ENCODE peak calls at places on chromosomes 5 and 9, in nine cellular contexts. One of them, this sample, is unnamed.

GRCh38 chr9:127033784-127034183 is 88.7 kb downstream of the ANGPTL2 start:
- DNase-seq in aorta: no peak
- DNase-seq in A549: no peak
- DNase-seq in activated gamma-delta T cell treated with Interleukin-2 at 50 U/mL for 16 hours: no peak
- DNase-seq in Ammon's horn: no peak
- DNase-seq in SW480: no peak
- DNase-seq in fibroblast of the conjunctiva: no peak
- DNase-seq in activated T-helper 1 cell treated with anti-CD3 and anti-CD28 coated beads, Interleukin-2, amount 50 U/mL, for 16 hours: no peak
- DNase-seq in T-helper 9 cell: no peak
- DNase-seq in this sample: no peak

GRCh38 chr5:136382071-136382470 is 16.7 kb upstream of the TRPC7 start:
- DNase-seq in aorta: no peak
- DNase-seq in A549: no peak
- DNase-seq in activated gamma-delta T cell treated with Interleukin-2 at 50 U/mL for 16 hours: no peak
- DNase-seq in Ammon's horn: no peak
- DNase-seq in SW480: no peak
- DNase-seq in fibroblast of the conjunctiva: no peak
- DNase-seq in activated T-helper 1 cell treated with anti-CD3 and anti-CD28 coated beads, Interleukin-2, amount 50 U/mL, for 16 hours: no peak
- DNase-seq in T-helper 9 cell: no peak
- DNase-seq in this sample: no peak

GRCh38 chr9:4638968-4639367 is 23.1 kb upstream of the PLPP6 start:
- DNase-seq in aorta: no peak
- DNase-seq in A549: no peak
- DNase-seq in activated gamma-delta T cell treated with Interleukin-2 at 50 U/mL for 16 hours: no peak
- DNase-seq in Ammon's horn: no peak
- DNase-seq in SW480: no peak
- DNase-seq in fibroblast of the conjunctiva: no peak
- DNase-seq in activated T-helper 1 cell treated with anti-CD3 and anti-CD28 coated beads, Interleukin-2, amount 50 U/mL, for 16 hours: no peak
- DNase-seq in T-helper 9 cell: no peak
- DNase-seq in this sample: no peak

GRCh38 chr9:95486318-95486717 is 30.5 kb downstream of the PTCH1 start:
- DNase-seq in aorta: no peak
- DNase-seq in A549: no peak
- DNase-seq in activated gamma-delta T cell treated with Interleukin-2 at 50 U/mL for 16 hours: no peak
- DNase-seq in Ammon's horn: no peak
- DNase-seq in SW480: no peak
- DNase-seq in fibroblast of the conjunctiva: no peak
- DNase-seq in activated T-helper 1 cell treated with anti-CD3 and anti-CD28 coated beads, Interleukin-2, amount 50 U/mL, for 16 hours: no peak
- DNase-seq in T-helper 9 cell: no peak
- DNase-seq in this sample: no peak

GRCh38 chr5:126866837-126867236 is 89.9 kb downstream of the LMNB1 start:
- DNase-seq in aorta: no peak
- DNase-seq in A549: no peak
- DNase-seq in activated gamma-delta T cell treated with Interleukin-2 at 50 U/mL for 16 hours: no peak
- DNase-seq in Ammon's horn: peak; percentile 54
- DNase-seq in SW480: no peak
- DNase-seq in fibroblast of the conjunctiva: no peak
- DNase-seq in activated T-helper 1 cell treated with anti-CD3 and anti-CD28 coated beads, Interleukin-2, amount 50 U/mL, for 16 hours: no peak
- DNase-seq in T-helper 9 cell: no peak
- DNase-seq in this sample: no peak

GRCh38 chr5:114055318-114055788 is 306.5 kb upstream of the KCNN2 start:
- DNase-seq in aorta: no peak
- DNase-seq in A549: no peak
- DNase-seq in activated gamma-delta T cell treated with Interleukin-2 at 50 U/mL for 16 hours: no peak
- DNase-seq in Ammon's horn: peak; percentile 60
- DNase-seq in SW480: no peak
- DNase-seq in fibroblast of the conjunctiva: no peak
- DNase-seq in activated T-helper 1 cell treated with anti-CD3 and anti-CD28 coated beads, Interleukin-2, amount 50 U/mL, for 16 hours: no peak
- DNase-seq in T-helper 9 cell: no peak
- DNase-seq in this sample: peak; percentile 18

GRCh38 chr5:1510631-1511030 is 13.1 kb downstream of the LPCAT1 start:
- DNase-seq in aorta: peak; percentile 68
- DNase-seq in A549: no peak
- DNase-seq in activated gamma-delta T cell treated with Interleukin-2 at 50 U/mL for 16 hours: no peak
- DNase-seq in Ammon's horn: no peak
- DNase-seq in SW480: no peak
- DNase-seq in fibroblast of the conjunctiva: no peak
- DNase-seq in activated T-helper 1 cell treated with anti-CD3 and anti-CD28 coated beads, Interleukin-2, amount 50 U/mL, for 16 hours: peak; percentile 3
- DNase-seq in T-helper 9 cell: no peak
- DNase-seq in this sample: no peak

GRCh38 chr5:36630201-36630968 is 24.0 kb downstream of the SLC1A3 start:
- DNase-seq in aorta: no peak
- DNase-seq in A549: no peak
- DNase-seq in activated gamma-delta T cell treated with Interleukin-2 at 50 U/mL for 16 hours: no peak
- DNase-seq in Ammon's horn: no peak
- DNase-seq in SW480: no peak
- DNase-seq in fibroblast of the conjunctiva: no peak
- DNase-seq in activated T-helper 1 cell treated with anti-CD3 and anti-CD28 coated beads, Interleukin-2, amount 50 U/mL, for 16 hours: no peak
- DNase-seq in T-helper 9 cell: no peak
- DNase-seq in this sample: peak; percentile 89

GRCh38 chr5:135008556-135008955 is 25.5 kb downstream of the PITX1 start:
- DNase-seq in aorta: peak; percentile 44
- DNase-seq in A549: no peak
- DNase-seq in activated gamma-delta T cell treated with Interleukin-2 at 50 U/mL for 16 hours: no peak
- DNase-seq in Ammon's horn: no peak
- DNase-seq in SW480: no peak
- DNase-seq in fibroblast of the conjunctiva: no peak
- DNase-seq in activated T-helper 1 cell treated with anti-CD3 and anti-CD28 coated beads, Interleukin-2, amount 50 U/mL, for 16 hours: no peak
- DNase-seq in T-helper 9 cell: no peak
- DNase-seq in this sample: no peak

GRCh38 chr5:172533058-172533398 is 78.7 kb upstream of the SH3PXD2B start:
- DNase-seq in aorta: no peak
- DNase-seq in A549: no peak
- DNase-seq in activated gamma-delta T cell treated with Interleukin-2 at 50 U/mL for 16 hours: no peak
- DNase-seq in Ammon's horn: no peak
- DNase-seq in SW480: no peak
- DNase-seq in fibroblast of the conjunctiva: no peak
- DNase-seq in activated T-helper 1 cell treated with anti-CD3 and anti-CD28 coated beads, Interleukin-2, amount 50 U/mL, for 16 hours: no peak
- DNase-seq in T-helper 9 cell: no peak
- DNase-seq in this sample: no peak

GRCh38 chr9:94553029-94553938 is 1.6 kb upstream of the PCAT7 start:
- DNase-seq in aorta: no peak
- DNase-seq in A549: no peak
- DNase-seq in activated gamma-delta T cell treated with Interleukin-2 at 50 U/mL for 16 hours: no peak
- DNase-seq in Ammon's horn: no peak
- DNase-seq in SW480: peak; percentile 19
- DNase-seq in fibroblast of the conjunctiva: no peak
- DNase-seq in activated T-helper 1 cell treated with anti-CD3 and anti-CD28 coated beads, Interleukin-2, amount 50 U/mL, for 16 hours: no peak
- DNase-seq in T-helper 9 cell: no peak
- DNase-seq in this sample: no peak

GRCh38 chr5:149707097-149707496 is 23.0 kb upstream of the PPARGC1B start:
- DNase-seq in aorta: no peak
- DNase-seq in A549: no peak
- DNase-seq in activated gamma-delta T cell treated with Interleukin-2 at 50 U/mL for 16 hours: no peak
- DNase-seq in Ammon's horn: no peak
- DNase-seq in SW480: no peak
- DNase-seq in fibroblast of the conjunctiva: no peak
- DNase-seq in activated T-helper 1 cell treated with anti-CD3 and anti-CD28 coated beads, Interleukin-2, amount 50 U/mL, for 16 hours: no peak
- DNase-seq in T-helper 9 cell: no peak
- DNase-seq in this sample: no peak

GRCh38 chr9:99474186-99474585 is 252.1 kb downstream of the SEC61B start:
- DNase-seq in aorta: no peak
- DNase-seq in A549: no peak
- DNase-seq in activated gamma-delta T cell treated with Interleukin-2 at 50 U/mL for 16 hours: no peak
- DNase-seq in Ammon's horn: peak; percentile 66
- DNase-seq in SW480: no peak
- DNase-seq in fibroblast of the conjunctiva: no peak
- DNase-seq in activated T-helper 1 cell treated with anti-CD3 and anti-CD28 coated beads, Interleukin-2, amount 50 U/mL, for 16 hours: no peak
- DNase-seq in T-helper 9 cell: no peak
- DNase-seq in this sample: no peak

GRCh38 chr9:137813167-137813566 is 64.4 kb upstream of the CACNA1B start:
- DNase-seq in aorta: peak; percentile 59
- DNase-seq in A549: no peak
- DNase-seq in activated gamma-delta T cell treated with Interleukin-2 at 50 U/mL for 16 hours: no peak
- DNase-seq in Ammon's horn: no peak
- DNase-seq in SW480: no peak
- DNase-seq in fibroblast of the conjunctiva: no peak
- DNase-seq in activated T-helper 1 cell treated with anti-CD3 and anti-CD28 coated beads, Interleukin-2, amount 50 U/mL, for 16 hours: no peak
- DNase-seq in T-helper 9 cell: no peak
- DNase-seq in this sample: no peak

GRCh38 chr5:45695680-45696093 is 493 bp downstream of the HCN1 start:
- DNase-seq in aorta: peak; percentile 62
- DNase-seq in A549: no peak
- DNase-seq in activated gamma-delta T cell treated with Interleukin-2 at 50 U/mL for 16 hours: no peak
- DNase-seq in Ammon's horn: no peak
- DNase-seq in SW480: no peak
- DNase-seq in fibroblast of the conjunctiva: no peak
- DNase-seq in activated T-helper 1 cell treated with anti-CD3 and anti-CD28 coated beads, Interleukin-2, amount 50 U/mL, for 16 hours: no peak
- DNase-seq in T-helper 9 cell: no peak
- DNase-seq in this sample: no peak

GRCh38 chr5:115656404-115656803 is 30.6 kb upstream of the TMED7 start:
- DNase-seq in aorta: no peak
- DNase-seq in A549: no peak
- DNase-seq in activated gamma-delta T cell treated with Interleukin-2 at 50 U/mL for 16 hours: no peak
- DNase-seq in Ammon's horn: no peak
- DNase-seq in SW480: no peak
- DNase-seq in fibroblast of the conjunctiva: no peak
- DNase-seq in activated T-helper 1 cell treated with anti-CD3 and anti-CD28 coated beads, Interleukin-2, amount 50 U/mL, for 16 hours: no peak
- DNase-seq in T-helper 9 cell: no peak
- DNase-seq in this sample: no peak

GRCh38 chr9:37984672-37985611 is 81.0 kb upstream of the SLC25A51 start:
- DNase-seq in aorta: peak; percentile 76
- DNase-seq in A549: no peak
- DNase-seq in activated gamma-delta T cell treated with Interleukin-2 at 50 U/mL for 16 hours: no peak
- DNase-seq in Ammon's horn: no peak
- DNase-seq in SW480: peak; percentile 71
- DNase-seq in fibroblast of the conjunctiva: no peak
- DNase-seq in activated T-helper 1 cell treated with anti-CD3 and anti-CD28 coated beads, Interleukin-2, amount 50 U/mL, for 16 hours: no peak
- DNase-seq in T-helper 9 cell: no peak
- DNase-seq in this sample: peak; percentile 70

GRCh38 chr5:97297063-97297715 is 114.1 kb upstream of the RIOK2 start:
- DNase-seq in aorta: no peak
- DNase-seq in A549: no peak
- DNase-seq in activated gamma-delta T cell treated with Interleukin-2 at 50 U/mL for 16 hours: no peak
- DNase-seq in Ammon's horn: peak; percentile 38
- DNase-seq in SW480: peak; percentile 73
- DNase-seq in fibroblast of the conjunctiva: no peak
- DNase-seq in activated T-helper 1 cell treated with anti-CD3 and anti-CD28 coated beads, Interleukin-2, amount 50 U/mL, for 16 hours: no peak
- DNase-seq in T-helper 9 cell: no peak
- DNase-seq in this sample: peak; percentile 37

GRCh38 chr5:146339715-146340259 is 1.1 kb downstream of the POU4F3 start:
- DNase-seq in aorta: no peak
- DNase-seq in A549: no peak
- DNase-seq in activated gamma-delta T cell treated with Interleukin-2 at 50 U/mL for 16 hours: no peak
- DNase-seq in Ammon's horn: no peak
- DNase-seq in SW480: no peak
- DNase-seq in fibroblast of the conjunctiva: no peak
- DNase-seq in activated T-helper 1 cell treated with anti-CD3 and anti-CD28 coated beads, Interleukin-2, amount 50 U/mL, for 16 hours: no peak
- DNase-seq in T-helper 9 cell: no peak
- DNase-seq in this sample: no peak

GRCh38 chr5:56323505-56323904 is 90.4 kb upstream of the ANKRD55 start:
- DNase-seq in aorta: no peak
- DNase-seq in A549: peak; percentile 44
- DNase-seq in activated gamma-delta T cell treated with Interleukin-2 at 50 U/mL for 16 hours: no peak
- DNase-seq in Ammon's horn: peak; percentile 4
- DNase-seq in SW480: peak; percentile 84
- DNase-seq in fibroblast of the conjunctiva: no peak
- DNase-seq in activated T-helper 1 cell treated with anti-CD3 and anti-CD28 coated beads, Interleukin-2, amount 50 U/mL, for 16 hours: no peak
- DNase-seq in T-helper 9 cell: no peak
- DNase-seq in this sample: peak; percentile 92

GRCh38 chr5:74934949-74935751 is 69.0 kb upstream of the FAM169A start:
- DNase-seq in aorta: no peak
- DNase-seq in A549: no peak
- DNase-seq in activated gamma-delta T cell treated with Interleukin-2 at 50 U/mL for 16 hours: no peak
- DNase-seq in Ammon's horn: peak; percentile 10
- DNase-seq in SW480: peak; percentile 16
- DNase-seq in fibroblast of the conjunctiva: peak; percentile 21
- DNase-seq in activated T-helper 1 cell treated with anti-CD3 and anti-CD28 coated beads, Interleukin-2, amount 50 U/mL, for 16 hours: no peak
- DNase-seq in T-helper 9 cell: no peak
- DNase-seq in this sample: peak; percentile 46

GRCh38 chr5:151719228-151719861 is 32.6 kb upstream of the SPARC start:
- DNase-seq in aorta: no peak
- DNase-seq in A549: no peak
- DNase-seq in activated gamma-delta T cell treated with Interleukin-2 at 50 U/mL for 16 hours: no peak
- DNase-seq in Ammon's horn: no peak
- DNase-seq in SW480: no peak
- DNase-seq in fibroblast of the conjunctiva: no peak
- DNase-seq in activated T-helper 1 cell treated with anti-CD3 and anti-CD28 coated beads, Interleukin-2, amount 50 U/mL, for 16 hours: no peak
- DNase-seq in T-helper 9 cell: no peak
- DNase-seq in this sample: peak; percentile 47

GRCh38 chr5:6727231-6727630 is 14.0 kb downstream of the TENT4A start:
- DNase-seq in aorta: no peak
- DNase-seq in A549: no peak
- DNase-seq in activated gamma-delta T cell treated with Interleukin-2 at 50 U/mL for 16 hours: no peak
- DNase-seq in Ammon's horn: no peak
- DNase-seq in SW480: no peak
- DNase-seq in fibroblast of the conjunctiva: no peak
- DNase-seq in activated T-helper 1 cell treated with anti-CD3 and anti-CD28 coated beads, Interleukin-2, amount 50 U/mL, for 16 hours: no peak
- DNase-seq in T-helper 9 cell: no peak
- DNase-seq in this sample: no peak